ENCODE peak calls at places on chromosome 15, in four cellular contexts. One of them, this sample, is unnamed.

GRCh38 chr15:85667491-85668424 is 127.0 kb downstream of the KLHL25 start:
- DNase-seq in PC-3: peak; percentile 83
- DNase-seq in dorsolateral prefrontal cortex: no peak
- DNase-seq in neural progenitor cell: no peak
- DNase-seq in this sample: no peak

GRCh38 chr15:72229076-72229946 is 1.7 kb downstream of the PKM start:
- DNase-seq in PC-3: no peak
- DNase-seq in dorsolateral prefrontal cortex: no peak
- DNase-seq in neural progenitor cell: no peak
- DNase-seq in this sample: no peak

GRCh38 chr15:40929730-40930429 is 740 bp downstream of the DLL4 start:
- DNase-seq in dorsolateral prefrontal cortex: no peak
- DNase-seq in PC-3: peak; percentile 51
- DNase-seq in neural progenitor cell: peak; percentile 91
- DNase-seq in this sample: peak; percentile 84

GRCh38 chr15:32857732-32858131 is 139.9 kb downstream of the GREM1 start:
- DNase-seq in neural progenitor cell: no peak
- DNase-seq in PC-3: no peak
- DNase-seq in dorsolateral prefrontal cortex: no peak
- DNase-seq in this sample: no peak

GRCh38 chr15:31461911-31462480 is 135.4 kb downstream of the KLF13 start:
- DNase-seq in dorsolateral prefrontal cortex: no peak
- DNase-seq in neural progenitor cell: no peak
- DNase-seq in PC-3: no peak
- DNase-seq in this sample: peak; percentile 9

GRCh38 chr15:90683371-90683770 is 33.8 kb upstream of the BLM start:
- DNase-seq in dorsolateral prefrontal cortex: no peak
- DNase-seq in PC-3: no peak
- DNase-seq in neural progenitor cell: no peak
- DNase-seq in this sample: peak; percentile 37

GRCh38 chr15:90001683-90002427 is 731 bp downstream of the ZNF710 start:
- DNase-seq in neural progenitor cell: peak; percentile 79
- DNase-seq in dorsolateral prefrontal cortex: no peak
- DNase-seq in PC-3: peak; percentile 43
- DNase-seq in this sample: peak; percentile 88

GRCh38 chr15:101444015-101444414 is 45.5 kb downstream of the PCSK6 start:
- DNase-seq in dorsolateral prefrontal cortex: no peak
- DNase-seq in neural progenitor cell: no peak
- DNase-seq in PC-3: no peak
- DNase-seq in this sample: no peak

GRCh38 chr15:69140306-69140705 is 20.1 kb upstream of the GLCE start:
- DNase-seq in PC-3: no peak
- DNase-seq in neural progenitor cell: no peak
- DNase-seq in dorsolateral prefrontal cortex: peak; percentile 40
- DNase-seq in this sample: no peak

GRCh38 chr15:25052191-25052999 is 97.6 kb downstream of the SNRPN start:
- DNase-seq in dorsolateral prefrontal cortex: no peak
- DNase-seq in neural progenitor cell: no peak
- DNase-seq in PC-3: no peak
- DNase-seq in this sample: peak; percentile 48

GRCh38 chr15:89492111-89492641 is 4.2 kb downstream of the RHCG start:
- DNase-seq in neural progenitor cell: peak; percentile 73
- DNase-seq in PC-3: peak; percentile 41
- DNase-seq in dorsolateral prefrontal cortex: no peak
- DNase-seq in this sample: no peak

GRCh38 chr15:47184405-47185221 is 532.7 kb upstream of the SEMA6D start:
- DNase-seq in neural progenitor cell: peak; percentile 66
- DNase-seq in PC-3: no peak
- DNase-seq in dorsolateral prefrontal cortex: no peak
- DNase-seq in this sample: peak; percentile 61

GRCh38 chr15:95286911-95287769 is 1043.4 kb upstream of the NR2F2 start:
- DNase-seq in PC-3: no peak
- DNase-seq in dorsolateral prefrontal cortex: no peak
- DNase-seq in neural progenitor cell: peak; percentile 95
- DNase-seq in this sample: no peak

GRCh38 chr15:50163719-50164410 is 18.1 kb upstream of the SLC27A2 start:
- DNase-seq in PC-3: no peak
- DNase-seq in neural progenitor cell: no peak
- DNase-seq in dorsolateral prefrontal cortex: no peak
- DNase-seq in this sample: no peak

GRCh38 chr15:82810863-82811421 is 1.5 kb downstream of the WHAMM start:
- DNase-seq in dorsolateral prefrontal cortex: no peak
- DNase-seq in PC-3: peak; percentile 10
- DNase-seq in neural progenitor cell: no peak
- DNase-seq in this sample: no peak

GRCh38 chr15:52252781-52253180 is 42.8 kb downstream of the MYO5C start:
- DNase-seq in dorsolateral prefrontal cortex: no peak
- DNase-seq in neural progenitor cell: no peak
- DNase-seq in PC-3: peak; percentile 93
- DNase-seq in this sample: no peak

GRCh38 chr15:100438570-100438969 is 90.2 kb downstream of the CERS3 start:
- DNase-seq in neural progenitor cell: no peak
- DNase-seq in dorsolateral prefrontal cortex: peak; percentile 75
- DNase-seq in PC-3: peak; percentile 10
- DNase-seq in this sample: peak; percentile 68

GRCh38 chr15:95684126-95684525 is 646.4 kb upstream of the NR2F2 start:
- DNase-seq in dorsolateral prefrontal cortex: no peak
- DNase-seq in neural progenitor cell: no peak
- DNase-seq in PC-3: no peak
- DNase-seq in this sample: no peak

GRCh38 chr15:85477730-85478129 is 97.3 kb downstream of the AKAP13 start:
- DNase-seq in PC-3: peak; percentile 41
- DNase-seq in neural progenitor cell: no peak
- DNase-seq in dorsolateral prefrontal cortex: no peak
- DNase-seq in this sample: no peak

GRCh38 chr15:51874751-51875644 is 45.5 kb downstream of the TMOD3 start:
- DNase-seq in neural progenitor cell: no peak
- DNase-seq in dorsolateral prefrontal cortex: peak; percentile 38
- DNase-seq in PC-3: peak; percentile 95
- DNase-seq in this sample: no peak

GRCh38 chr15:101167791-101168462 is 83.9 kb downstream of the CHSY1 start:
- DNase-seq in dorsolateral prefrontal cortex: peak; percentile 51
- DNase-seq in neural progenitor cell: no peak
- DNase-seq in PC-3: peak; percentile 93
- DNase-seq in this sample: peak; percentile 83

GRCh38 chr15:96505014-96505413 is 174.5 kb downstream of the NR2F2 start:
- DNase-seq in PC-3: no peak
- DNase-seq in dorsolateral prefrontal cortex: no peak
- DNase-seq in neural progenitor cell: no peak
- DNase-seq in this sample: no peak

GRCh38 chr15:69823223-69823907 is 274.4 kb downstream of the TLE3 start:
- DNase-seq in dorsolateral prefrontal cortex: no peak
- DNase-seq in neural progenitor cell: no peak
- DNase-seq in PC-3: peak; percentile 40
- DNase-seq in this sample: no peak

GRCh38 chr15:57384024-57384423 is 7.7 kb downstream of the CGNL1 start:
- DNase-seq in neural progenitor cell: no peak
- DNase-seq in dorsolateral prefrontal cortex: no peak
- DNase-seq in PC-3: no peak
- DNase-seq in this sample: no peak

GRCh38 chr15:64507293-64507802 is 47.0 kb downstream of the ZNF609 start:
- DNase-seq in PC-3: no peak
- DNase-seq in neural progenitor cell: peak; percentile 14
- DNase-seq in dorsolateral prefrontal cortex: peak; percentile 56
- DNase-seq in this sample: peak; percentile 80

GRCh38 chr15:62190257-62190656 is 25.2 kb upstream of the C2CD4B start:
- DNase-seq in neural progenitor cell: no peak
- DNase-seq in dorsolateral prefrontal cortex: no peak
- DNase-seq in PC-3: no peak
- DNase-seq in this sample: no peak

GRCh38 chr15:99409560-99409959 is 156.2 kb upstream of the MEF2A start:
- DNase-seq in PC-3: no peak
- DNase-seq in dorsolateral prefrontal cortex: no peak
- DNase-seq in neural progenitor cell: no peak
- DNase-seq in this sample: peak; percentile 41

GRCh38 chr15:70095387-70096214 is 2.1 kb downstream of the TLE3 start:
- DNase-seq in neural progenitor cell: peak; percentile 86
- DNase-seq in dorsolateral prefrontal cortex: no peak
- DNase-seq in PC-3: peak; percentile 17
- DNase-seq in this sample: peak; percentile 77

GRCh38 chr15:43854801-43855200 is 28.0 kb downstream of the WDR76 start:
- DNase-seq in PC-3: no peak
- DNase-seq in dorsolateral prefrontal cortex: no peak
- DNase-seq in neural progenitor cell: no peak
- DNase-seq in this sample: no peak

GRCh38 chr15:59904450-59904979 is 99.6 kb upstream of the FOXB1 start:
- DNase-seq in PC-3: no peak
- DNase-seq in dorsolateral prefrontal cortex: no peak
- DNase-seq in neural progenitor cell: no peak
- DNase-seq in this sample: no peak

GRCh38 chr15:69045810-69046209 is 31.3 kb downstream of the NOX5 start:
- DNase-seq in PC-3: peak; percentile 39
- DNase-seq in dorsolateral prefrontal cortex: no peak
- DNase-seq in neural progenitor cell: peak; percentile 60
- DNase-seq in this sample: no peak

GRCh38 chr15:64749999-64750657 is 25.3 kb downstream of the RBPMS2 start:
- DNase-seq in dorsolateral prefrontal cortex: no peak
- DNase-seq in PC-3: no peak
- DNase-seq in neural progenitor cell: peak; percentile 88
- DNase-seq in this sample: no peak

GRCh38 chr15:75030023-75030413 is 6.6 kb downstream of the PPCDC start:
- DNase-seq in PC-3: no peak
- DNase-seq in dorsolateral prefrontal cortex: no peak
- DNase-seq in neural progenitor cell: no peak
- DNase-seq in this sample: no peak

GRCh38 chr15:85031086-85031943 is 49.7 kb downstream of the PDE8A start:
- DNase-seq in PC-3: no peak
- DNase-seq in dorsolateral prefrontal cortex: no peak
- DNase-seq in neural progenitor cell: no peak
- DNase-seq in this sample: no peak

GRCh38 chr15:99707481-99708270 is 25.6 kb downstream of the LYSMD4 start:
- DNase-seq in neural progenitor cell: no peak
- DNase-seq in PC-3: peak; percentile 37
- DNase-seq in dorsolateral prefrontal cortex: no peak
- DNase-seq in this sample: no peak

GRCh38 chr15:77824361-77824985 is 191.8 kb upstream of the LINGO1 start:
- DNase-seq in neural progenitor cell: no peak
- DNase-seq in PC-3: no peak
- DNase-seq in dorsolateral prefrontal cortex: no peak
- DNase-seq in this sample: peak; percentile 51

GRCh38 chr15:77823736-77824135 is 191.0 kb upstream of the LINGO1 start:
- DNase-seq in PC-3: no peak
- DNase-seq in dorsolateral prefrontal cortex: no peak
- DNase-seq in neural progenitor cell: no peak
- DNase-seq in this sample: no peak

GRCh38 chr15:77826006-77826695 is 193.4 kb upstream of the LINGO1 start:
- DNase-seq in neural progenitor cell: no peak
- DNase-seq in dorsolateral prefrontal cortex: no peak
- DNase-seq in PC-3: no peak
- DNase-seq in this sample: peak; percentile 51

GRCh38 chr15:77825143-77825542 is 192.4 kb upstream of the LINGO1 start:
- DNase-seq in dorsolateral prefrontal cortex: no peak
- DNase-seq in PC-3: no peak
- DNase-seq in neural progenitor cell: no peak
- DNase-seq in this sample: peak; percentile 44

GRCh38 chr15:77825546-77825945 is 192.8 kb upstream of the LINGO1 start:
- DNase-seq in neural progenitor cell: no peak
- DNase-seq in PC-3: no peak
- DNase-seq in dorsolateral prefrontal cortex: no peak
- DNase-seq in this sample: peak; percentile 60
- H3K27me3 ChIP-seq in neural progenitor cell: peaks cover 21% of the 10 kb centered on the region
- H3K27me3 ChIP-seq in PC-3: peaks cover 9% of the 10 kb centered on the region
- H3K27me3 ChIP-seq in dorsolateral prefrontal cortex: no peaks in the 10 kb centered on the region
- H3K27me3 ChIP-seq in this sample: peaks cover 21% of the 10 kb centered on the region

DNA sequence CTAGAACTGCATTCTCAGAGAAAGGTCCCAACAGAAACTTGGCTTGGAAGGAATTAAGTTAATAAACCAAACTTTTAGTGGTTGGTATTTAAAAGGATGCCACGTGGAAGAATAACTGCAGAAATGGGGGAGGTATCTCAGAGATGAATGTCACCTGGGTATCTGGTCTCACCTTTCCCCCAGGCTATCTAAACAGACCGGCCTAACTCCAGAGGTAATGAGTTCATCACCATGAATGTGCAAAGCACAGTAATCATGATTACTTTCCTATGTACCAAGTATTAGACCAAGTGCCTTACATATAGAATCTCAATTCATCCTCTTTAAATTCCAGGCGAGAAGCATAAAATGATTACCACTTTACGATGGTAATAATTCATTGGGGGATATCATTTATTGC is 80.8 kb downstream of the FBN1 start:
- DNase-seq in dorsolateral prefrontal cortex: no peak
- DNase-seq in neural progenitor cell: no peak
- DNase-seq in PC-3: peak; percentile 25
- DNase-seq in this sample: no peak
- TF ChIP-seq CTCF in dorsolateral prefrontal cortex: no peak
- TF ChIP-seq CTCF in neural progenitor cell: no peak
- TF ChIP-seq CTCF in PC-3: no peak
- TF ChIP-seq CTCF in this sample: no peak

GRCh38 chr15:65994832-65995231 is 125.5 kb downstream of the RAB11A start:
- DNase-seq in dorsolateral prefrontal cortex: no peak
- DNase-seq in PC-3: no peak
- DNase-seq in neural progenitor cell: no peak
- DNase-seq in this sample: no peak
- H3K27me3 ChIP-seq in dorsolateral prefrontal cortex: no peaks in the 10 kb centered on the region
- H3K27me3 ChIP-seq in PC-3: peaks cover 46% of the 10 kb centered on the region
- H3K27me3 ChIP-seq in neural progenitor cell: no peaks in the 10 kb centered on the region
- H3K27me3 ChIP-seq in this sample: peaks cover 20% of the 10 kb centered on the region

DNA sequence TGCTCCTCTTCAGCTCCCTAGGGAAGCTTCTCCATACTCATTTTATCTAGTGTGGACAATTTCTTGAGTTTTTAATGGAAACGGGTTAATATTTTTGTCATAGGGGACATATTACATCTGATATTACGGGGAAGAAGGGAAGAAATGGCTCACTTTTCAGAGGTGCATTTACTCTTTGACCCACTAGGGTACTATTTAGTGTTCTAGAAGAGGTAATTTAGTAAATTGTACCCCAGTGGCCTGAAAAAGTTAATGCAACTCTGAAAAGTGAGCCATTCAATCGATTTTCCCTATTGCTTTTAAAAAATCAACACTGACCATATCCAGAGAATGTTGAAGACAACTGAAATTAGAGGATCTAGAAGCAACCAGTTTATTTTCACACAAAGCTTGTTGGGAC is 71.2 kb downstream of the MAP2K5 start:
- DNase-seq in neural progenitor cell: no peak
- DNase-seq in PC-3: peak; percentile 7
- DNase-seq in dorsolateral prefrontal cortex: no peak
- DNase-seq in this sample: no peak
- TF ChIP-seq CTCF in neural progenitor cell: peak; percentile 35
- TF ChIP-seq CTCF in PC-3: peak; percentile 27
- TF ChIP-seq CTCF in dorsolateral prefrontal cortex: no peak
- TF ChIP-seq CTCF in this sample: no peak

GRCh38 chr15:63502843-63503738 is 1.3 kb upstream of the USP3 start:
- DNase-seq in dorsolateral prefrontal cortex: peak; percentile 62
- DNase-seq in neural progenitor cell: peak; percentile 69
- DNase-seq in PC-3: peak; percentile 90
- DNase-seq in this sample: peak; percentile 97
- H3K27me3 ChIP-seq in dorsolateral prefrontal cortex: no peaks in the 10 kb centered on the region
- H3K27me3 ChIP-seq in neural progenitor cell: peaks cover 83% of the 10 kb centered on the region
- H3K27me3 ChIP-seq in PC-3: no peaks in the 10 kb centered on the region
- H3K27me3 ChIP-seq in this sample: no peaks in the 10 kb centered on the region

GRCh38 chr15:74008901-74009300 is 14.4 kb downstream of the PML start:
- DNase-seq in neural progenitor cell: no peak
- DNase-seq in dorsolateral prefrontal cortex: no peak
- DNase-seq in PC-3: no peak
- DNase-seq in this sample: no peak
- TF ChIP-seq CTCF in neural progenitor cell: no peak
- TF ChIP-seq CTCF in dorsolateral prefrontal cortex: no peak
- TF ChIP-seq CTCF in PC-3: no peak
- TF ChIP-seq CTCF in this sample: no peak